ENCODE peak calls at places on chromosomes 1 and 21, in nine cellular contexts. W, M, Q, N, I, R, C, B and T are unnamed samples.

GRCh38 chr1:119489201-119489600 is 17.8 kb upstream of the HSD3B1 start:
- DNase-seq in W (no peak), M (no peak), Q (no peak), N (no peak), I (no peak), R (no peak), C (no peak), B (no peak), T (no peak)

GRCh38 chr21:45336870-45337269 is 49.2 kb upstream of the POFUT2 start:
- DNase-seq in W (no peak), M (no peak), Q (peak), N (no peak), I (no peak), R (no peak), C (no peak), B (no peak), T (peak)

GRCh38 chr1:64378826-64379225 is 91.1 kb upstream of the CACHD1 start:
- DNase-seq in W (no peak), M (no peak), Q (no peak), N (no peak), I (no peak), R (no peak), C (no peak), B (peak), T (peak)

GRCh38 chr1:211237579-211237978 is 21.6 kb upstream of the RCOR3 start:
- DNase-seq in W (no peak), M (no peak), Q (no peak), N (no peak), I (no peak), R (no peak), C (peak), B (no peak), T (no peak)

GRCh38 chr1:116256875-116257823 is 115.9 kb upstream of the ATP1A1 start:
- DNase-seq in W (no peak), M (no peak), Q (no peak), N (no peak), I (no peak), R (no peak), C (peak), B (no peak), T (no peak)

GRCh38 chr1:30872033-30872947 is 36.3 kb downstream of the SDC3 start:
- DNase-seq in W (no peak), M (no peak), Q (no peak), N (no peak), I (no peak), R (no peak), C (no peak), B (no peak), T (no peak)

GRCh38 chr1:22341791-22342605 is 109.7 kb upstream of the ZBTB40 start:
- DNase-seq in W (no peak), M (no peak), Q (peak), N (no peak), I (no peak), R (no peak), C (no peak), B (no peak), T (peak)

GRCh38 chr1:24949331-24949881 is 19.3 kb upstream of the RUNX3 start:
- DNase-seq in W (no peak), M (no peak), Q (no peak), N (no peak), I (no peak), R (no peak), C (no peak), B (no peak), T (no peak)

GRCh38 chr1:33637846-33638440 is 165.5 kb downstream of the ZSCAN20 start:
- DNase-seq in W (no peak), M (no peak), Q (no peak), N (no peak), I (no peak), R (no peak), C (no peak), B (no peak), T (no peak)

GRCh38 chr1:220791959-220792358 is 5.2 kb downstream of the MTARC1 start:
- DNase-seq in W (no peak), M (no peak), Q (no peak), N (no peak), I (no peak), R (no peak), C (no peak), B (no peak), T (no peak)

GRCh38 chr21:15966216-15966615 is 236.4 kb downstream of the USP25 start:
- DNase-seq in W (no peak), M (peak), Q (no peak), N (no peak), I (no peak), R (no peak), C (no peak), B (no peak), T (peak)

GRCh38 chr1:119743776-119744597 is 24.7 kb downstream of the HMGCS2 start:
- DNase-seq in W (no peak), M (peak), Q (peak), N (no peak), I (peak), R (peak), C (no peak), B (peak), T (peak)

GRCh38 chr1:85560305-85560704 is 20.3 kb upstream of the CCN1 start:
- DNase-seq in W (no peak), M (no peak), Q (no peak), N (no peak), I (no peak), R (no peak), C (no peak), B (no peak), T (no peak)

GRCh38 chr1:200367841-200368534 is 41.8 kb downstream of the ZNF281 start:
- DNase-seq in W (peak), M (no peak), Q (no peak), N (no peak), I (no peak), R (no peak), C (peak), B (no peak), T (no peak)

GRCh38 chr1:230191079-230191478 is 124.0 kb downstream of the GALNT2 start:
- DNase-seq in W (no peak), M (peak), Q (no peak), N (no peak), I (no peak), R (no peak), C (no peak), B (no peak), T (no peak)

GRCh38 chr1:109792056-109792831 is 28.5 kb upstream of the EPS8L3 start:
- DNase-seq in W (peak), M (peak), Q (peak), N (no peak), I (no peak), R (no peak), C (peak), B (peak), T (peak)

GRCh38 chr1:208455821-208456220 is 211.6 kb upstream of the PLXNA2 start:
- DNase-seq in W (peak), M (no peak), Q (no peak), N (no peak), I (no peak), R (no peak), C (no peak), B (no peak), T (no peak)

GRCh38 chr1:238779676-238780075 is 606.7 kb upstream of the CHRM3 start:
- DNase-seq in W (no peak), M (no peak), Q (no peak), N (no peak), I (no peak), R (no peak), C (no peak), B (no peak), T (no peak)

GRCh38 chr1:109661391-109661790 is 5.5 kb downstream of the GSTM4 start:
- DNase-seq in W (no peak), M (no peak), Q (no peak), N (no peak), I (no peak), R (no peak), C (no peak), B (no peak), T (no peak)

GRCh38 chr1:200917291-200917817 is 22.7 kb downstream of the INAVA start:
- DNase-seq in W (no peak), M (no peak), Q (no peak), N (no peak), I (no peak), R (no peak), C (no peak), B (no peak), T (no peak)

GRCh38 chr1:22685675-22686074 is 25.0 kb upstream of the EPHB2 start:
- DNase-seq in W (no peak), M (peak), Q (no peak), N (no peak), I (no peak), R (no peak), C (no peak), B (no peak), T (no peak)

GRCh38 chr21:26842976-26843911 is 2.0 kb downstream of the ADAMTS1 start:
- DNase-seq in W (peak), M (peak), Q (peak), N (no peak), I (no peak), R (no peak), C (peak), B (peak), T (peak)

GRCh38 chr1:79188371-79188770 is 181.8 kb upstream of the ADGRL4 start:
- DNase-seq in W (no peak), M (no peak), Q (no peak), N (no peak), I (no peak), R (no peak), C (no peak), B (no peak), T (no peak)

GRCh38 chr1:166988976-166989515 is at the start of gene MAEL:
- DNase-seq in W (no peak), M (no peak), Q (no peak), N (no peak), I (no peak), R (no peak), C (no peak), B (peak), T (no peak)

GRCh38 chr1:59089922-59090457 is 206.9 kb upstream of the FGGY start:
- DNase-seq in W (no peak), M (no peak), Q (no peak), N (no peak), I (no peak), R (no peak), C (no peak), B (no peak), T (no peak)